ENCODE peak calls at places on chromosome X, in ten cellular contexts. M, A, Z, I, T, H, Y, O, N and P are unnamed samples.

GRCh38 chrX:13805241-13805640 is 11.7 kb downstream of the GPM6B start:
- DNase-seq in I (no peak), Z (no peak), A (no peak), T (no peak), N (no peak), M (no peak), H (no peak), O (no peak), Y (no peak), P (no peak)

GRCh38 chrX:69309074-69309792 is 144.0 kb upstream of the PJA1 start:
- DNase-seq in T (no peak), O (no peak), A (no peak), I (no peak), Z (no peak), M (no peak), H (no peak), Y (no peak), N (no peak), P (no peak)

GRCh38 chrX:439719-440118 is 53.0 kb upstream of the PPP2R3B start:
- DNase-seq in O (no peak), Z (no peak), N (no peak), M (no peak), A (no peak), I (no peak), H (no peak), T (no peak), Y (no peak), P (no peak)

GRCh38 chrX:38799995-38800394 is 1.3 kb upstream of the MID1IP1 start:
- DNase-seq in M (no peak), Z (peak), H (no peak), O (no peak), A (no peak), I (no peak), Y (no peak), N (no peak), T (no peak), P (no peak)

GRCh38 chrX:98067611-98068010 is 1183.9 kb downstream of the RPA4 start:
- DNase-seq in Y (no peak), T (no peak), I (no peak), H (no peak), A (no peak), O (no peak), Z (peak), N (peak), M (no peak), P (no peak)

GRCh38 chrX:124362761-124363160 is 16.4 kb downstream of the SH2D1A start:
- DNase-seq in M (no peak), A (no peak), I (no peak), H (no peak), T (no peak), N (no peak), Y (no peak), Z (no peak), O (no peak), P (no peak)

GRCh38 chrX:68936608-68937007 is 107.8 kb downstream of the EFNB1 start:
- DNase-seq in A (no peak), I (no peak), T (no peak), O (peak), M (no peak), N (peak), Z (peak), Y (no peak), H (no peak), P (no peak)

GRCh38 chrX:16487620-16488380 is 162.2 kb upstream of the S100G start:
- DNase-seq in Z (peak), T (no peak), M (no peak), N (peak), A (no peak), O (no peak), H (no peak), I (no peak), Y (no peak), P (no peak)

GRCh38 chrX:131895002-131895401 is 128.1 kb upstream of the STK26 start:
- DNase-seq in A (no peak), I (no peak), H (no peak), Z (peak), Y (no peak), O (peak), N (peak), M (no peak), T (no peak), P (no peak)

GRCh38 chrX:12771445-12772069 is 19.7 kb upstream of the PRPS2 start:
- DNase-seq in I (peak), T (peak), M (no peak), H (peak), Z (peak), A (peak), Y (peak), N (peak), O (no peak), P (peak)

GRCh38 chrX:129188223-129188622 is 335.1 kb downstream of the SMARCA1 start:
- DNase-seq in I (no peak), M (no peak), A (no peak), T (no peak), Y (no peak), Z (no peak), H (no peak), O (no peak), N (no peak), P (no peak)

GRCh38 chrX:17547658-17548057 is 172.7 kb downstream of the NHS start:
- DNase-seq in Y (peak), A (peak), I (no peak), H (peak), O (no peak), N (peak), T (no peak), Z (peak), M (peak), P (no peak)

GRCh38 chrX:47814853-47815252 is 21.8 kb upstream of the ZNF81 start:
- DNase-seq in I (no peak), T (no peak), M (no peak), Z (no peak), Y (no peak), N (no peak), A (no peak), O (no peak), H (no peak), P (no peak)

GRCh38 chrX:68982476-68982875 is 153.7 kb downstream of the EFNB1 start:
- DNase-seq in I (no peak), Z (no peak), Y (no peak), A (no peak), M (no peak), O (no peak), T (no peak), H (no peak), N (no peak), P (no peak)

GRCh38 chrX:148049441-148049840 is 68.3 kb downstream of the FMR1NB start:
- DNase-seq in M (no peak), O (no peak), Y (no peak), Z (peak), N (peak), A (peak), H (no peak), I (no peak), T (no peak), P (no peak)

GRCh38 chrX:31483336-31483735 is 411.5 kb upstream of the FTHL17 start:
- DNase-seq in Z (peak), Y (no peak), O (peak), I (no peak), A (no peak), H (no peak), T (no peak), M (no peak), N (peak), P (no peak)

GRCh38 chrX:38985375-38985774 is 184.1 kb downstream of the MID1IP1 start:
- DNase-seq in Z (peak), N (peak), A (peak), H (no peak), I (no peak), Y (no peak), M (no peak), T (no peak), O (no peak), P (no peak)

GRCh38 chrX:30196322-30196721 is 19.0 kb upstream of the MAGEB2 start:
- DNase-seq in M (no peak), Z (no peak), A (peak), T (no peak), O (no peak), H (no peak), I (no peak), Y (no peak), N (no peak), P (no peak)

GRCh38 chrX:153766098-153766817 is 2.2 kb downstream of the PLXNB3 start:
- DNase-seq in Y (peak), A (no peak), O (no peak), Z (peak), T (peak), M (no peak), H (peak), N (peak), I (peak), P (peak)

GRCh38 chrX:1323315-1323714 is 13.3 kb upstream of the IL3RA start:
- DNase-seq in H (peak), I (peak), M (no peak), Y (peak), N (no peak), Z (no peak), A (peak), O (no peak), T (peak), P (no peak)

GRCh38 chrX:122517781-122518180 is 666.3 kb upstream of the GRIA3 start:
- DNase-seq in Y (no peak), T (no peak), A (no peak), I (no peak), Z (peak), H (no peak), M (no peak), N (no peak), O (no peak), P (no peak)

GRCh38 chrX:11113731-11114130 is 2.6 kb downstream of the HCCS start:
- DNase-seq in Y (no peak), T (no peak), Z (no peak), I (no peak), A (peak), N (no peak), H (no peak), M (no peak), O (no peak), P (no peak)

GRCh38 chrX:14032383-14032782 is 2.7 kb upstream of the GEMIN8 start:
- DNase-seq in H (no peak), O (no peak), A (peak), Y (no peak), I (peak), M (no peak), Z (peak), T (no peak), N (peak), P (peak)

GRCh38 chrX:21972721-21973120 is 32.2 kb downstream of the SMS start:
- DNase-seq in H (no peak), Y (peak), I (peak), M (no peak), Z (peak), T (no peak), A (no peak), O (no peak), N (peak), P (no peak)

GRCh38 chrX:111779582-111779981 is 96.4 kb upstream of the TRPC5OS start:
- DNase-seq in Y (no peak), A (no peak), M (no peak), Z (peak), N (peak), O (no peak), H (no peak), T (no peak), I (no peak), P (no peak)

GRCh38 chrX:153945956-153946909 is 1.8 kb upstream of the RENBP start:
- DNase-seq in N (no peak), Z (no peak), O (no peak), I (no peak), Y (no peak), A (no peak), T (no peak), M (no peak), H (no peak), P (no peak)

GRCh38 chrX:44344194-44344593 is 722 bp upstream of the EFHC2 start:
- DNase-seq in Z (no peak), M (no peak), H (peak), T (no peak), O (no peak), N (no peak), A (peak), Y (peak), I (peak), P (no peak)

GRCh38 chrX:155262970-155263754 is 1.1 kb downstream of the RAB39B start:
- DNase-seq in I (no peak), H (no peak), T (no peak), N (no peak), O (no peak), Z (no peak), A (no peak), M (no peak), Y (no peak), P (no peak)

GRCh38 chrX:20459410-20460350 is 193.0 kb upstream of the RPS6KA3 start:
- DNase-seq in M (no peak), H (no peak), A (no peak), I (no peak), Z (no peak), N (no peak), T (no peak), O (no peak), Y (no peak), P (no peak)

GRCh38 chrX:153638436-153639176 is 8.4 kb upstream of the DUSP9 start:
- DNase-seq in T (no peak), Y (no peak), H (no peak), N (no peak), O (no peak), I (no peak), M (no peak), Z (no peak), A (no peak), P (no peak)

GRCh38 chrX:132489256-132490085 is 633 bp upstream of the MBNL3 start:
- DNase-seq in I (peak), T (peak), M (peak), N (peak), A (peak), H (peak), O (no peak), Z (peak), Y (peak), P (peak)

GRCh38 chrX:23953908-23954269 is 46.1 kb downstream of the CXorf58 start:
- DNase-seq in T (no peak), A (no peak), H (no peak), N (no peak), M (no peak), O (no peak), Z (no peak), Y (no peak), I (no peak), P (no peak)
- TF ChIP-seq CTCF in T (no peak), A (peak), H (no peak), N (no peak), M (no peak), O (no peak), Z (no peak), Y (no peak), I (peak), P (no peak)

DNA sequence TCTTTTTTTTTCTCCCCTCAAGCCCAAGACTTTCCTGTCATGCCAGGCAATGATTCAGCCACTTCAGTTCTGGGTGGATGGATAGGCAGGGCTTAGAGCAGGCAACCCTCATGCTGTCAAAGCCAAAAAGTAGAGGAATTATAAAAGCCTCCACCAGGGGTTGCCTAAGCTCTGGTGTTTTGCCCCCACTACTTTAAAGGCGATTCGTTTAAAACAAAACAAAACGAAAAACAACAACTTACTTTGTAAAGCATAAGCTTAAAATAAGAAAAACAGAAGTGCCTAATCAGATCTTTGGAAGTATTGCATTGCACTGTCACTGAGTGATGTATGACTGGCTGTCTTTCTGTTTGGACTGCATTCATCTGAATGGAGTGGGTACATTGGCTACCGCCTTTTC is 5.3 kb upstream of the IDS start:
- DNase-seq in N (peak), Y (no peak), Z (peak), T (no peak), H (no peak), M (no peak), O (no peak), A (no peak), I (no peak), P (no peak)
- TF ChIP-seq CTCF in N (peak), Y (no peak), Z (peak), T (no peak), H (no peak), M (no peak), O (peak), A (peak), I (no peak), P (no peak)

DNA sequence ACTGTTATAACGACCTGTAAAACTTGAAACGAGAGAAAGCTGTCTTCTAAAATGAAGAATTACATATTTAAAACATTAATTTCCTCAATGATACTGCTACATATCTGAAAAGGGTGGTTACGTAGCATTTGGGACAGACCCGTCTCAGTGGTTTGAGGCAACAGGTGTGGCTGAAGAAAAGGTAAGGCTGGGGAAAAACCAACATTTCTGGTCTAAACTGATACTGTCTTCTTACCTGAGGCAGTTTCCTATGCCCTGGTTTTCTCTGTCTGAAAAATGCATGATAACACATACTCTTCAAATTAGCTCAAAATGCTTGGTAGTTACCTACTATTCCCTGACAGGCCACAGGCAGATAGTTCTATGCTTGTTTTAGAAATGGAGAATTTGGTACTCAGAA is 30.4 kb downstream of the PLS3 start:
- DNase-seq in H (no peak), I (no peak), Z (no peak), M (no peak), O (no peak), T (no peak), Y (no peak), A (no peak), N (no peak), P (no peak)
- TF ChIP-seq CTCF in H (no peak), I (no peak), Z (no peak), M (no peak), O (no peak), T (no peak), Y (no peak), A (no peak), N (no peak), P (no peak)

DNA sequence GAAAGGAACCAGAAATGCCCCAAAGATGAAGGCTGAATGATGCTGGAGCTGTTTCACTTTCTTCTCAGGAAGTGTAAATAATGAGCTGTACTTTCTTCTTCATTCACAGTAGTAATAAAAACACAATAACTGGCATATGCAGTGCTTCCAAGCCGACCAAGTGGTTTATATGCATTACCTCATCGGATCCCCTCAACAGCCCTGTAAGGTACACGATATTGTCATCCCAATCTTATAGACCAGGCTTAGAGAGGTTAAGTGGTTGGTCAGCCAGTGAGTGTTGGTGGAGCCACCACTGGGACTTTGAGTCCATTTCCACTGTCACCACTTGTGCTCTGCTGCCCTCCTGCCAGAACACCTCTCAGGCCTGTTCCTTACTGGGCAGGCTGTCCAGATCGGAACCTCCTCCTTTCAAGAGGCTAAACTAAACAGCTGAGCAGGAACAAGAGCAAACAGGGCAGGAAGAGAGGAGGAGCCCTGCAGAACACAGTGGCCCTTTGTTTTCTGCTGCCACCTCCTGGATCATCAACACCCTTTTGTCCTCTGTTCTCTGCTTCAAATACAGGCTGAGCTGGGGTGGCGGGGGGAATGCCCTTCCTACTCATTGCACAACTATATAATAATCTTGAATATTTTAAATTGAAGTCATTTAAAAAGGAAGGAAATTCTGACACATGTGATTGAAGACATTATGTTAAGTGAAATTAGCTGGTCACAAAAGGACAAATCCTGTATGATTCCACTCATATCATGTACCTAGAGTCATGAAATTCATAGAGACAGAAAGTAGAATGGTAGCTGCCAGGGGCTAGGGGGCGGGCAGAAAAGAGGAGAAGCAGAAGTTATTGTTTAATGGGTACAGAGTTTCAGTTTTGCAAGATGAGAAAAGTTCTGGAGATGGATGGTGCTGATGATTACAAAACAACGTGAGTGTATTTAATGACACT is 112.5 kb upstream of the ATP6AP2 start:
- DNase-seq in O (no peak), M (peak), N (peak), A (peak), I (peak), Y (peak), H (no peak), Z (peak), T (no peak), P (no peak)
- TF ChIP-seq CTCF in O (peak), M (peak), N (peak), A (peak), I (peak), Y (no peak), H (peak), Z (peak), T (no peak), P (no peak)

GRCh38 chrX:19121898-19122640 is at the start of gene ADGRG2:
- DNase-seq in N (peak), A (no peak), Z (peak), Y (peak), I (no peak), O (peak), H (peak), T (peak), M (no peak), P (peak)
- TF ChIP-seq CTCF in N (no peak), A (no peak), Z (no peak), Y (no peak), I (no peak), O (peak), H (no peak), T (no peak), M (no peak), P (no peak)